ENCODE peak calls at places on chromosomes 1 and 21, in six cellular contexts. D is HepG2, U is Panc1, Q is GM23338, V is HCT116, L is SK-N-SH. I is an unnamed sample.

GRCh38 chr1:179921472-179921871 is 33.1 kb upstream of the CEP350 start:
- DNase-seq in Q (peak; percentile 75), D (no peak), U (no peak), L (no peak), V (no peak), I (no peak)

GRCh38 chr1:191495040-191495439 is 663.2 kb upstream of the RGS18 start:
- DNase-seq in D (no peak), V (no peak), L (no peak), U (no peak), Q (no peak), I (no peak)

GRCh38 chr1:67735806-67736627 is 51.0 kb downstream of the GADD45A start:
- DNase-seq in D (no peak), L (peak; percentile 20), V (peak; percentile 45), Q (no peak), U (no peak), I (peak; percentile 72)

GRCh38 chr1:24118410-24119242 is 6.7 kb upstream of the MYOM3 start:
- DNase-seq in U (no peak), D (peak; percentile 75), V (no peak), L (no peak), Q (no peak), I (no peak)

GRCh38 chr1:47906466-47907191 is 90.6 kb downstream of the TRABD2B start:
- DNase-seq in Q (no peak), L (no peak), V (no peak), D (no peak), U (no peak), I (no peak)

GRCh38 chr1:60874703-60875102 is 207.7 kb upstream of the NFIA start:
- DNase-seq in Q (no peak), U (no peak), D (no peak), L (no peak), V (peak; percentile 8), I (no peak)

GRCh38 chr21:32475162-32475812 is 62.8 kb downstream of the EVA1C start:
- DNase-seq in Q (no peak), D (no peak), L (no peak), V (no peak), U (no peak), I (no peak)

GRCh38 chr1:108327534-108328462 is 83.9 kb upstream of the NBPF4 start:
- DNase-seq in V (peak; percentile 13), D (peak; percentile 9), L (no peak), U (no peak), Q (peak; percentile 52), I (no peak)

GRCh38 chr1:14759843-14760242 is 161.4 kb downstream of the KAZN start:
- DNase-seq in Q (no peak), D (no peak), U (no peak), L (no peak), V (no peak), I (no peak)

GRCh38 chr1:100232156-100232555 is 17.5 kb downstream of the DBT start:
- DNase-seq in V (no peak), U (no peak), L (no peak), D (no peak), Q (no peak), I (no peak)

GRCh38 chr1:180482425-180483275 is 19.7 kb downstream of the ACBD6 start:
- DNase-seq in L (peak; percentile 37), Q (peak; percentile 85), V (no peak), D (peak; percentile 51), U (peak; percentile 36), I (no peak)

GRCh38 chr1:48207131-48207530 is 15.4 kb upstream of the SLC5A9 start:
- DNase-seq in Q (no peak), V (no peak), U (no peak), D (no peak), L (no peak), I (no peak)

GRCh38 chr1:246396322-246396721 is 110.8 kb downstream of the SMYD3 start:
- DNase-seq in L (no peak), D (no peak), Q (no peak), V (no peak), U (no peak), I (no peak)

GRCh38 chr21:35754583-35754982 is 305.7 kb downstream of the SETD4 start:
- DNase-seq in V (no peak), Q (no peak), D (no peak), U (no peak), L (no peak), I (no peak)

GRCh38 chr1:14921057-14921456 is 232.5 kb upstream of the TMEM51 start:
- DNase-seq in U (no peak), D (no peak), V (no peak), Q (no peak), L (no peak), I (no peak)

GRCh38 chr1:54812801-54813478 is 11.8 kb upstream of the TTC22 start:
- DNase-seq in V (no peak), U (no peak), D (no peak), Q (no peak), L (no peak), I (peak; percentile 17)

GRCh38 chr21:45997205-45997494 is 15.6 kb downstream of the COL6A1 start:
- DNase-seq in D (no peak), V (no peak), L (no peak), Q (no peak), U (no peak), I (no peak)

GRCh38 chr1:11641776-11642305 is 12.4 kb downstream of the FBXO2 start:
- DNase-seq in L (no peak), D (no peak), U (no peak), Q (no peak), V (no peak), I (no peak)

GRCh38 chr1:228882041-228882784 is 146.9 kb downstream of the RHOU start:
- DNase-seq in V (no peak), U (no peak), D (no peak), L (no peak), Q (no peak), I (no peak)

GRCh38 chr1:15669074-15669473 is 15.0 kb upstream of the PLEKHM2 start:
- DNase-seq in Q (peak; percentile 52), L (no peak), U (no peak), V (no peak), D (no peak), I (no peak)

GRCh38 chr21:33334191-33334590 is 9.4 kb downstream of the IFNAR1 start:
- DNase-seq in U (no peak), L (no peak), D (no peak), Q (no peak), V (no peak), I (no peak)

DNA sequence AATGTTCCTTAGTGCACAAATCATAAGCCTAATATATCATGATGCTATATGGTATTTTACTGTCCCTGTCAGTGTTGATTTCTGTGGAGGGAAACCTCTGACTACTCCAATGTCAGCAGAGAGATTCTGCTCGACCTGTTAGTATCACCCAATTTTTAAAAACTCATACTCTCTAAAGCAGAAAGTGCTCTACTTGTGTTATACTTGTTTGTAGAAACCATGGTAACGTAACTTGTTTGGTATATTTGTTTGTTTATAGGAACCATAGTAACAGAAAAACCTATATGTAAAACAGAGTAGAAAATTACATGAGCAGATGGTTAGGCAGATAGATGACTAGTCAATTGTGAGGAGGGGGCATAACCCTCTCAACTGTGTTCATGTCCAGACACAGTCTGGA is 6.7 kb downstream of the TRIM45 start:
- DNase-seq in Q (no peak), D (no peak), L (no peak), V (no peak), U (no peak), I (no peak)
- TF ChIP-seq POLR2AphosphoS5 in Q (no peak), D (no peak), L (no peak), V (no peak), U (no peak), I (no peak)

GRCh38 chr1:150560986-150561829 is 12.0 kb downstream of the ADAMTSL4 start:
- DNase-seq in V (peak; percentile 94), U (no peak), Q (peak; percentile 97), D (peak; percentile 81), L (peak; percentile 91), I (peak; percentile 96)

GRCh38 chr1:150559627-150560010 is 10.4 kb downstream of the ADAMTSL4 start:
- DNase-seq in V (no peak), U (no peak), D (no peak), Q (no peak), L (no peak), I (no peak)

GRCh38 chr1:150560576-150560975 is 11.4 kb downstream of the ADAMTSL4 start:
- DNase-seq in L (no peak), V (no peak), D (no peak), Q (peak; percentile 15), U (no peak), I (no peak)

GRCh38 chr1:150558761-150559626 is 9.8 kb downstream of the ADAMTSL4 start:
- DNase-seq in Q (peak; percentile 16), D (no peak), V (no peak), L (no peak), U (no peak), I (no peak)

DNA sequence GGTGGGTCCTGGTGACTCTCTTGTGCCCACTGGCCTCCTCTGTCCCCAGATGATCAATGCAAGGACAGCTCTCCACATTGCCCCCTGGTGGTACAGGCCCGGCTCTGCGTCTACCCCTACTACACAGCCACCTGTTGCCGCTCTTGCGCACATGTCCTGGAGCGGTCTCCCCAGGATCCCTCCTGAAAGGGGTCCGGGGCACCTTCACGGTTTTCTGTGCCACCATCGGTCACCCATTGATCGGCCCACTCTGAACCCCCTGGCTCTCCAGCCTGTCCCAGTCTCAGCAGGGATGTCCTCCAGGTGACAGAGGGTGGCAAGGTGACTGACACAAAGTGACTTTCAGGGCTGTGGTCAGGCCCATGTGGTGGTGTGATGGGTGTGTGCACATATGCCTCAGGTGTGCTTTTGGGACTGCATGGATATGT is 10.8 kb downstream of the ADAMTSL4 start:
- DNase-seq in D (peak; percentile 67), V (peak; percentile 61), U (no peak), Q (peak; percentile 92), L (peak; percentile 92), I (peak; percentile 85)
- H3K4me3 ChIP-seq in D (no peak overlapping the region), V (no peak overlapping the region), U (no peak overlapping the region), Q (peak overlapping the region; percentile 79), L (no peak overlapping the region), I (peak overlapping the region; percentile 34)

GRCh38 chr1:85202864-85203255 is 2.0 kb upstream of the SYDE2 start:
- DNase-seq in L (no peak), D (no peak), V (no peak), Q (no peak), U (no peak), I (no peak)

GRCh38 chr1:85202092-85202863 is 1.5 kb upstream of the SYDE2 start:
- DNase-seq in U (no peak), D (no peak), L (no peak), V (no peak), Q (peak; percentile 20), I (no peak)

GRCh38 chr1:85200367-85200869 is 398 bp downstream of the SYDE2 start:
- DNase-seq in Q (peak; percentile 52), D (peak; percentile 15), V (no peak), L (no peak), U (no peak), I (peak; percentile 26)

GRCh38 chr1:85200870-85201339 is at the start of gene SYDE2:
- DNase-seq in U (no peak), D (peak; percentile 67), L (peak; percentile 74), Q (peak; percentile 82), V (no peak), I (peak; percentile 82)

GRCh38 chr1:85201340-85202091 is 700 bp upstream of the SYDE2 start:
- DNase-seq in L (peak; percentile 60), Q (peak; percentile 91), U (no peak), D (peak; percentile 52), V (no peak), I (peak; percentile 78)
- TF ChIP-seq POLR2AphosphoS5 in L (no peak), Q (peak; percentile 67), U (peak; percentile 9), D (peak; percentile 34), V (peak; percentile 66), I (peak; percentile 73)

DNA sequence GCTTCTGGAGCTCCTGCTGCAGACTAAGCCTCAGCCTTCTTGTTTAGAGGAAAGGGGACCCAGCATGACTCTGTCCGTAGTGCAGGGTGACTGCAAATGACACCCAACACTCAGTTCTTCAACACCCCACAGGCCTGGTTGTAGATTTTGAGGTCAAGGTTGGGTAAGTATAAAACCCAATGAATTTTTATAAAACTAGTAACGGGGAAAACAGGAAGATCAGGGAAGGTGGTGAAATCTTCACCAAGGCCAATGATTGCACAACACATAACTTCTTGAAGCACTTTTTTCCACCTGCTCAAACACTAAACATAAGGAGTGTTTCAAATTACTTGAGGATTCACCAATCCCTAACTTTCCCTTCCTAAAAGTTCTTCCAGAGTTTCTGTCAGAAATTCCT is 89.4 kb upstream of the JAK1 start:
- DNase-seq in U (no peak), Q (no peak), L (no peak), D (no peak), V (no peak), I (no peak)
- H3K4me3 ChIP-seq in U (no peak overlapping the region), Q (no peak overlapping the region), L (no peak overlapping the region), D (no peak overlapping the region), V (no peak overlapping the region), I (no peak overlapping the region)